ENCODE peak calls at places on chromosomes 2 and 18, in ten cellular contexts. One of them, this sample, is unnamed.

GRCh38 chr2:205778326-205778725 is 96.0 kb downstream of the NRP2 start:
- DNase-seq in iPS-NIHi11: no peak
- DNase-seq in NCI-H1092: no peak
- DNase-seq in activated CD8-positive, alpha-beta memory T cell treated with anti-CD3 and anti-CD28 coated beads for 4 hours: no peak
- DNase-seq in heart right ventricle: no peak
- DNase-seq in cardiac fibroblast: no peak
- DNase-seq in HCT116: no peak
- DNase-seq in DMS153: no peak
- DNase-seq in EH: no peak
- DNase-seq in amniotic stem cell: no peak
- DNase-seq in this sample: no peak

GRCh38 chr2:2640818-2641217 is 309.7 kb upstream of the MYT1L start:
- DNase-seq in amniotic stem cell: no peak
- DNase-seq in activated CD8-positive, alpha-beta memory T cell treated with anti-CD3 and anti-CD28 coated beads for 4 hours: no peak
- DNase-seq in DMS153: no peak
- DNase-seq in HCT116: no peak
- DNase-seq in heart right ventricle: no peak
- DNase-seq in cardiac fibroblast: no peak
- DNase-seq in iPS-NIHi11: no peak
- DNase-seq in EH: no peak
- DNase-seq in NCI-H1092: no peak
- DNase-seq in this sample: no peak

GRCh38 chr2:199757466-199757865 is 93.5 kb downstream of the FTCDNL1 start:
- DNase-seq in EH: peak
- DNase-seq in HCT116: no peak
- DNase-seq in cardiac fibroblast: no peak
- DNase-seq in NCI-H1092: peak
- DNase-seq in amniotic stem cell: no peak
- DNase-seq in iPS-NIHi11: no peak
- DNase-seq in DMS153: peak
- DNase-seq in heart right ventricle: peak
- DNase-seq in activated CD8-positive, alpha-beta memory T cell treated with anti-CD3 and anti-CD28 coated beads for 4 hours: no peak
- DNase-seq in this sample: no peak

GRCh38 chr2:121722479-121722878 is 14.2 kb downstream of the NIFK start:
- DNase-seq in NCI-H1092: no peak
- DNase-seq in activated CD8-positive, alpha-beta memory T cell treated with anti-CD3 and anti-CD28 coated beads for 4 hours: no peak
- DNase-seq in amniotic stem cell: no peak
- DNase-seq in EH: peak
- DNase-seq in heart right ventricle: no peak
- DNase-seq in cardiac fibroblast: peak
- DNase-seq in iPS-NIHi11: no peak
- DNase-seq in HCT116: no peak
- DNase-seq in DMS153: no peak
- DNase-seq in this sample: no peak

GRCh38 chr2:68512352-68512751 is 45.0 kb downstream of the APLF start:
- DNase-seq in cardiac fibroblast: no peak
- DNase-seq in activated CD8-positive, alpha-beta memory T cell treated with anti-CD3 and anti-CD28 coated beads for 4 hours: no peak
- DNase-seq in amniotic stem cell: no peak
- DNase-seq in DMS153: no peak
- DNase-seq in heart right ventricle: no peak
- DNase-seq in EH: no peak
- DNase-seq in HCT116: no peak
- DNase-seq in NCI-H1092: no peak
- DNase-seq in iPS-NIHi11: no peak
- DNase-seq in this sample: no peak

GRCh38 chr2:207847807-207848544 is 78.3 kb upstream of the FZD5 start:
- DNase-seq in iPS-NIHi11: no peak
- DNase-seq in EH: peak
- DNase-seq in heart right ventricle: no peak
- DNase-seq in activated CD8-positive, alpha-beta memory T cell treated with anti-CD3 and anti-CD28 coated beads for 4 hours: no peak
- DNase-seq in DMS153: peak
- DNase-seq in amniotic stem cell: no peak
- DNase-seq in HCT116: no peak
- DNase-seq in cardiac fibroblast: peak
- DNase-seq in NCI-H1092: peak
- DNase-seq in this sample: no peak

GRCh38 chr2:20424300-20425290 is 22.3 kb upstream of the RHOB start:
- DNase-seq in NCI-H1092: no peak
- DNase-seq in activated CD8-positive, alpha-beta memory T cell treated with anti-CD3 and anti-CD28 coated beads for 4 hours: no peak
- DNase-seq in cardiac fibroblast: peak
- DNase-seq in heart right ventricle: peak
- DNase-seq in EH: peak
- DNase-seq in DMS153: no peak
- DNase-seq in iPS-NIHi11: no peak
- DNase-seq in HCT116: no peak
- DNase-seq in amniotic stem cell: no peak
- DNase-seq in this sample: peak

GRCh38 chr18:12304351-12305210 is 3.5 kb upstream of the TUBB6 start:
- DNase-seq in activated CD8-positive, alpha-beta memory T cell treated with anti-CD3 and anti-CD28 coated beads for 4 hours: no peak
- DNase-seq in HCT116: no peak
- DNase-seq in cardiac fibroblast: no peak
- DNase-seq in heart right ventricle: no peak
- DNase-seq in EH: no peak
- DNase-seq in NCI-H1092: peak
- DNase-seq in iPS-NIHi11: no peak
- DNase-seq in amniotic stem cell: no peak
- DNase-seq in DMS153: peak
- DNase-seq in this sample: no peak

GRCh38 chr18:23574611-23575308 is 11.5 kb downstream of the NPC1 start:
- DNase-seq in HCT116: no peak
- DNase-seq in heart right ventricle: no peak
- DNase-seq in EH: no peak
- DNase-seq in iPS-NIHi11: no peak
- DNase-seq in NCI-H1092: no peak
- DNase-seq in activated CD8-positive, alpha-beta memory T cell treated with anti-CD3 and anti-CD28 coated beads for 4 hours: no peak
- DNase-seq in cardiac fibroblast: no peak
- DNase-seq in DMS153: no peak
- DNase-seq in amniotic stem cell: no peak
- DNase-seq in this sample: no peak

GRCh38 chr2:197915548-197916265 is 111.3 kb downstream of the PLCL1 start:
- DNase-seq in activated CD8-positive, alpha-beta memory T cell treated with anti-CD3 and anti-CD28 coated beads for 4 hours: no peak
- DNase-seq in NCI-H1092: no peak
- DNase-seq in iPS-NIHi11: no peak
- DNase-seq in HCT116: no peak
- DNase-seq in cardiac fibroblast: peak
- DNase-seq in heart right ventricle: no peak
- DNase-seq in amniotic stem cell: no peak
- DNase-seq in DMS153: no peak
- DNase-seq in EH: peak
- DNase-seq in this sample: no peak

GRCh38 chr2:196186266-196186980 is 15.0 kb upstream of the STK17B start:
- DNase-seq in EH: no peak
- DNase-seq in NCI-H1092: no peak
- DNase-seq in heart right ventricle: no peak
- DNase-seq in activated CD8-positive, alpha-beta memory T cell treated with anti-CD3 and anti-CD28 coated beads for 4 hours: no peak
- DNase-seq in iPS-NIHi11: no peak
- DNase-seq in cardiac fibroblast: no peak
- DNase-seq in DMS153: no peak
- DNase-seq in amniotic stem cell: no peak
- DNase-seq in HCT116: no peak
- DNase-seq in this sample: no peak

GRCh38 chr18:64219511-64219910 is 70.6 kb upstream of the LINC00305 start:
- DNase-seq in iPS-NIHi11: no peak
- DNase-seq in amniotic stem cell: no peak
- DNase-seq in cardiac fibroblast: no peak
- DNase-seq in EH: no peak
- DNase-seq in activated CD8-positive, alpha-beta memory T cell treated with anti-CD3 and anti-CD28 coated beads for 4 hours: no peak
- DNase-seq in HCT116: no peak
- DNase-seq in NCI-H1092: no peak
- DNase-seq in DMS153: no peak
- DNase-seq in heart right ventricle: no peak
- DNase-seq in this sample: no peak

GRCh38 chr2:237191693-237192076 is 106.0 kb downstream of the COPS8 start:
- DNase-seq in amniotic stem cell: no peak
- DNase-seq in activated CD8-positive, alpha-beta memory T cell treated with anti-CD3 and anti-CD28 coated beads for 4 hours: no peak
- DNase-seq in DMS153: no peak
- DNase-seq in NCI-H1092: no peak
- DNase-seq in iPS-NIHi11: peak
- DNase-seq in HCT116: no peak
- DNase-seq in heart right ventricle: no peak
- DNase-seq in EH: no peak
- DNase-seq in cardiac fibroblast: no peak
- DNase-seq in this sample: no peak

GRCh38 chr2:241820625-241821384 is 11.8 kb downstream of the NEU4 start:
- DNase-seq in NCI-H1092: no peak
- DNase-seq in cardiac fibroblast: no peak
- DNase-seq in amniotic stem cell: no peak
- DNase-seq in iPS-NIHi11: peak
- DNase-seq in heart right ventricle: no peak
- DNase-seq in EH: no peak
- DNase-seq in DMS153: no peak
- DNase-seq in HCT116: no peak
- DNase-seq in activated CD8-positive, alpha-beta memory T cell treated with anti-CD3 and anti-CD28 coated beads for 4 hours: no peak
- DNase-seq in this sample: no peak

GRCh38 chr18:23225518-23225917 is 90.2 kb downstream of the CABLES1 start:
- DNase-seq in EH: peak
- DNase-seq in iPS-NIHi11: no peak
- DNase-seq in cardiac fibroblast: peak
- DNase-seq in activated CD8-positive, alpha-beta memory T cell treated with anti-CD3 and anti-CD28 coated beads for 4 hours: no peak
- DNase-seq in HCT116: no peak
- DNase-seq in DMS153: no peak
- DNase-seq in NCI-H1092: no peak
- DNase-seq in heart right ventricle: no peak
- DNase-seq in amniotic stem cell: peak
- DNase-seq in this sample: peak

GRCh38 chr2:147026664-147027278 is 818.1 kb upstream of the ACVR2A start:
- DNase-seq in cardiac fibroblast: peak
- DNase-seq in iPS-NIHi11: no peak
- DNase-seq in amniotic stem cell: no peak
- DNase-seq in DMS153: no peak
- DNase-seq in NCI-H1092: no peak
- DNase-seq in heart right ventricle: no peak
- DNase-seq in activated CD8-positive, alpha-beta memory T cell treated with anti-CD3 and anti-CD28 coated beads for 4 hours: no peak
- DNase-seq in EH: no peak
- DNase-seq in HCT116: no peak
- DNase-seq in this sample: no peak

GRCh38 chr18:62457830-62458229 is 65.0 kb upstream of the ZCCHC2 start:
- DNase-seq in activated CD8-positive, alpha-beta memory T cell treated with anti-CD3 and anti-CD28 coated beads for 4 hours: no peak
- DNase-seq in heart right ventricle: no peak
- DNase-seq in HCT116: no peak
- DNase-seq in EH: no peak
- DNase-seq in amniotic stem cell: no peak
- DNase-seq in DMS153: no peak
- DNase-seq in NCI-H1092: no peak
- DNase-seq in cardiac fibroblast: no peak
- DNase-seq in iPS-NIHi11: no peak
- DNase-seq in this sample: no peak

GRCh38 chr2:172058660-172059059 is 26.6 kb upstream of the DLX1 start:
- DNase-seq in activated CD8-positive, alpha-beta memory T cell treated with anti-CD3 and anti-CD28 coated beads for 4 hours: no peak
- DNase-seq in NCI-H1092: no peak
- DNase-seq in cardiac fibroblast: no peak
- DNase-seq in amniotic stem cell: no peak
- DNase-seq in HCT116: no peak
- DNase-seq in EH: no peak
- DNase-seq in DMS153: no peak
- DNase-seq in iPS-NIHi11: no peak
- DNase-seq in heart right ventricle: no peak
- DNase-seq in this sample: no peak

GRCh38 chr2:71749671-71750101 is 296.3 kb downstream of the DYSF start:
- DNase-seq in amniotic stem cell: no peak
- DNase-seq in cardiac fibroblast: peak
- DNase-seq in activated CD8-positive, alpha-beta memory T cell treated with anti-CD3 and anti-CD28 coated beads for 4 hours: no peak
- DNase-seq in EH: peak
- DNase-seq in iPS-NIHi11: no peak
- DNase-seq in DMS153: peak
- DNase-seq in heart right ventricle: no peak
- DNase-seq in NCI-H1092: no peak
- DNase-seq in HCT116: no peak
- DNase-seq in this sample: no peak

GRCh38 chr2:17830053-17831034 is 14.1 kb downstream of the MSGN1 start:
- DNase-seq in HCT116: peak
- DNase-seq in amniotic stem cell: peak
- DNase-seq in iPS-NIHi11: peak
- DNase-seq in EH: peak
- DNase-seq in DMS153: peak
- DNase-seq in NCI-H1092: peak
- DNase-seq in cardiac fibroblast: peak
- DNase-seq in activated CD8-positive, alpha-beta memory T cell treated with anti-CD3 and anti-CD28 coated beads for 4 hours: no peak
- DNase-seq in heart right ventricle: peak
- DNase-seq in this sample: peak

GRCh38 chr2:26465266-26465925 is 12.5 kb downstream of the OTOF start:
- DNase-seq in heart right ventricle: no peak
- DNase-seq in activated CD8-positive, alpha-beta memory T cell treated with anti-CD3 and anti-CD28 coated beads for 4 hours: no peak
- DNase-seq in cardiac fibroblast: no peak
- DNase-seq in NCI-H1092: no peak
- DNase-seq in iPS-NIHi11: no peak
- DNase-seq in HCT116: no peak
- DNase-seq in DMS153: no peak
- DNase-seq in amniotic stem cell: no peak
- DNase-seq in EH: no peak
- DNase-seq in this sample: peak

GRCh38 chr2:130158631-130159030 is 13.7 kb upstream of the CCDC74B start:
- DNase-seq in HCT116: no peak
- DNase-seq in NCI-H1092: no peak
- DNase-seq in DMS153: no peak
- DNase-seq in activated CD8-positive, alpha-beta memory T cell treated with anti-CD3 and anti-CD28 coated beads for 4 hours: no peak
- DNase-seq in cardiac fibroblast: no peak
- DNase-seq in EH: no peak
- DNase-seq in iPS-NIHi11: no peak
- DNase-seq in heart right ventricle: no peak
- DNase-seq in amniotic stem cell: no peak
- DNase-seq in this sample: no peak

GRCh38 chr2:232897386-232897970 is 27.4 kb downstream of the SNORC start:
- DNase-seq in DMS153: no peak
- DNase-seq in HCT116: no peak
- DNase-seq in cardiac fibroblast: no peak
- DNase-seq in activated CD8-positive, alpha-beta memory T cell treated with anti-CD3 and anti-CD28 coated beads for 4 hours: no peak
- DNase-seq in EH: no peak
- DNase-seq in NCI-H1092: no peak
- DNase-seq in iPS-NIHi11: no peak
- DNase-seq in heart right ventricle: no peak
- DNase-seq in amniotic stem cell: no peak
- DNase-seq in this sample: no peak

GRCh38 chr2:152755029-152755428 is 36.6 kb downstream of the ARL6IP6 start:
- DNase-seq in heart right ventricle: no peak
- DNase-seq in iPS-NIHi11: no peak
- DNase-seq in cardiac fibroblast: peak
- DNase-seq in DMS153: no peak
- DNase-seq in HCT116: no peak
- DNase-seq in amniotic stem cell: no peak
- DNase-seq in NCI-H1092: no peak
- DNase-seq in EH: peak
- DNase-seq in activated CD8-positive, alpha-beta memory T cell treated with anti-CD3 and anti-CD28 coated beads for 4 hours: no peak
- DNase-seq in this sample: peak

GRCh38 chr2:49360051-49360767 is 205.9 kb upstream of the FSHR start:
- DNase-seq in DMS153: no peak
- DNase-seq in activated CD8-positive, alpha-beta memory T cell treated with anti-CD3 and anti-CD28 coated beads for 4 hours: no peak
- DNase-seq in iPS-NIHi11: peak
- DNase-seq in heart right ventricle: no peak
- DNase-seq in NCI-H1092: no peak
- DNase-seq in HCT116: no peak
- DNase-seq in amniotic stem cell: no peak
- DNase-seq in EH: peak
- DNase-seq in cardiac fibroblast: no peak
- DNase-seq in this sample: no peak

GRCh38 chr2:150272404-150272803 is 215.1 kb downstream of the RND3 start:
- DNase-seq in activated CD8-positive, alpha-beta memory T cell treated with anti-CD3 and anti-CD28 coated beads for 4 hours: no peak
- DNase-seq in heart right ventricle: no peak
- DNase-seq in cardiac fibroblast: no peak
- DNase-seq in DMS153: no peak
- DNase-seq in iPS-NIHi11: no peak
- DNase-seq in amniotic stem cell: no peak
- DNase-seq in NCI-H1092: no peak
- DNase-seq in EH: no peak
- DNase-seq in HCT116: no peak
- DNase-seq in this sample: no peak

GRCh38 chr2:47058061-47058931 is 96.8 kb downstream of the STPG4 start:
- DNase-seq in activated CD8-positive, alpha-beta memory T cell treated with anti-CD3 and anti-CD28 coated beads for 4 hours: no peak
- DNase-seq in HCT116: no peak
- DNase-seq in NCI-H1092: no peak
- DNase-seq in EH: peak
- DNase-seq in DMS153: no peak
- DNase-seq in heart right ventricle: peak
- DNase-seq in iPS-NIHi11: no peak
- DNase-seq in cardiac fibroblast: peak
- DNase-seq in amniotic stem cell: no peak
- DNase-seq in this sample: peak

GRCh38 chr18:62572456-62572855 is 49.6 kb downstream of the ZCCHC2 start:
- DNase-seq in amniotic stem cell: no peak
- DNase-seq in iPS-NIHi11: no peak
- DNase-seq in HCT116: no peak
- DNase-seq in DMS153: no peak
- DNase-seq in heart right ventricle: no peak
- DNase-seq in activated CD8-positive, alpha-beta memory T cell treated with anti-CD3 and anti-CD28 coated beads for 4 hours: no peak
- DNase-seq in EH: no peak
- DNase-seq in cardiac fibroblast: no peak
- DNase-seq in NCI-H1092: no peak
- DNase-seq in this sample: no peak